ENCODE peak calls at places on chromosomes 13 and 19, in six cellular contexts. S, M, L, X, E and W are unnamed samples.

GRCh38 chr13:71255633-71256032 is 611.4 kb downstream of the DACH1 start:
- DNase-seq in E (no peak), X (no peak), S (no peak), M (no peak), L (no peak), W (peak)

GRCh38 chr19:32924200-32924599 is 47.6 kb downstream of the CEP89 start:
- DNase-seq in M (no peak), X (no peak), S (no peak), E (peak), L (peak), W (no peak)

GRCh38 chr19:30132312-30133075 is 190.5 kb downstream of the URI1 start:
- DNase-seq in S (no peak), X (no peak), M (peak), L (no peak), E (no peak), W (no peak)

GRCh38 chr19:38542040-38542439 is 75.7 kb downstream of the MAP4K1 start:
- DNase-seq in E (no peak), S (no peak), M (no peak), L (no peak), X (no peak), W (no peak)

GRCh38 chr19:5445667-5446066 is 9.6 kb upstream of the ZNRF4 start:
- DNase-seq in E (no peak), L (no peak), S (no peak), X (no peak), M (no peak), W (no peak)

GRCh38 chr13:42354246-42355117 is 82.5 kb downstream of the AKAP11 start:
- DNase-seq in S (no peak), M (no peak), X (no peak), E (peak), L (peak), W (no peak)

GRCh38 chr13:104074326-104074725 is 1008.1 kb upstream of the SLC10A2 start:
- DNase-seq in E (no peak), S (no peak), L (no peak), M (no peak), X (no peak), W (peak)

GRCh38 chr19:38869160-38869835 is 8.8 kb downstream of the RINL start:
- DNase-seq in X (peak), S (peak), M (no peak), L (no peak), E (no peak), W (no peak)

GRCh38 chr19:42176649-42176989 is 40.9 kb downstream of the DEDD2 start:
- DNase-seq in X (peak), S (no peak), M (peak), L (no peak), E (no peak), W (no peak)

GRCh38 chr19:38679839-38680238 is 32.4 kb downstream of the ACTN4 start:
- DNase-seq in M (no peak), E (peak), X (no peak), S (no peak), L (peak), W (peak)

GRCh38 chr13:26568132-26568815 is 10.8 kb downstream of the WASF3 start:
- DNase-seq in L (no peak), M (no peak), E (no peak), X (no peak), S (no peak), W (no peak)

GRCh38 chr13:48491423-48492122 is 41.3 kb downstream of the RCBTB2 start:
- DNase-seq in X (no peak), E (no peak), M (no peak), S (no peak), L (peak), W (no peak)

GRCh38 chr13:87810391-87810801 is 139.2 kb downstream of the SLITRK5 start:
- DNase-seq in M (no peak), E (peak), L (no peak), X (peak), S (peak), W (no peak)

GRCh38 chr13:98476106-98476505 is 100.8 kb downstream of the STK24 start:
- DNase-seq in X (no peak), S (peak), E (no peak), L (no peak), M (no peak), W (no peak)

GRCh38 chr13:98474761-98475160 is 102.1 kb downstream of the STK24 start:
- DNase-seq in S (no peak), M (no peak), L (no peak), X (no peak), E (no peak), W (no peak)

GRCh38 chr13:98478134-98479129 is 98.5 kb downstream of the STK24 start:
- DNase-seq in E (peak), M (peak), X (no peak), L (peak), S (peak), W (no peak)

GRCh38 chr13:98475521-98475920 is 101.4 kb downstream of the STK24 start:
- DNase-seq in X (peak), M (peak), E (peak), L (no peak), S (peak), W (no peak)

DNA sequence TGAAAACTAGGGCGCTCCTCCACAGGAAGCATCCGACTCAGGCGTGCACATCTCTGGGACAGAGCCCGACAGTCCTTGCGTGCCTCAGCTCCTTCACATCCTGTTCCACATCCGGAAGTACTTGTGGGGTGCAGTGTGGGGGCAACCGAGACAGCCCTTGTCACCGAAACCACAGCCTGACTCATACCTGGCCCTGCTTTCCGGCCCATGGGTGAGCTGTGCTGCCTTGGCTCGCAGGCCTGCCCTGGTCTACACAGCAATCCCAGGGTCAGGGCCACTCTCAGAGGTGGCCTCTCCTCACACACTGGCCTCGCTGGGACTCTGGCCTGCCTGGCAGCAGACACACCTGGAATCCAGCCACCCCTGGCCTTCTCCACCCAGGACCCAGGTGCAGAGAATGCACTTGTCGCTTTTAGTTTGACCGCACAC is 100.4 kb downstream of the STK24 start:
- DNase-seq in S (peak), X (no peak), M (no peak), L (peak), E (peak), W (no peak)
- H2BK5ac ChIP-seq in S (no peak), X (peak), M (no peak), L (peak), E (no peak), W (peak)

GRCh38 chr13:24921881-24922280 is 157.9 kb downstream of the RNF17 start:
- DNase-seq in E (no peak), S (no peak), M (no peak), X (no peak), L (no peak), W (no peak)

GRCh38 chr13:24922390-24923304 is 158.7 kb downstream of the RNF17 start:
- DNase-seq in L (peak), E (peak), S (peak), M (peak), X (peak), W (peak)

GRCh38 chr13:24921003-24921402 is 157.0 kb downstream of the RNF17 start:
- DNase-seq in X (no peak), M (no peak), S (no peak), L (no peak), E (no peak), W (no peak)

GRCh38 chr13:24925318-24926231 is 161.6 kb downstream of the RNF17 start:
- DNase-seq in S (no peak), E (no peak), M (no peak), X (no peak), L (no peak), W (no peak)

GRCh38 chr13:24923305-24923640 is 159.3 kb downstream of the RNF17 start:
- DNase-seq in S (no peak), M (no peak), X (no peak), E (peak), L (peak), W (peak)
- H4K8ac ChIP-seq in S (no peak), M (no peak), X (no peak), E (no peak), L (peak), W (no peak)

DNA sequence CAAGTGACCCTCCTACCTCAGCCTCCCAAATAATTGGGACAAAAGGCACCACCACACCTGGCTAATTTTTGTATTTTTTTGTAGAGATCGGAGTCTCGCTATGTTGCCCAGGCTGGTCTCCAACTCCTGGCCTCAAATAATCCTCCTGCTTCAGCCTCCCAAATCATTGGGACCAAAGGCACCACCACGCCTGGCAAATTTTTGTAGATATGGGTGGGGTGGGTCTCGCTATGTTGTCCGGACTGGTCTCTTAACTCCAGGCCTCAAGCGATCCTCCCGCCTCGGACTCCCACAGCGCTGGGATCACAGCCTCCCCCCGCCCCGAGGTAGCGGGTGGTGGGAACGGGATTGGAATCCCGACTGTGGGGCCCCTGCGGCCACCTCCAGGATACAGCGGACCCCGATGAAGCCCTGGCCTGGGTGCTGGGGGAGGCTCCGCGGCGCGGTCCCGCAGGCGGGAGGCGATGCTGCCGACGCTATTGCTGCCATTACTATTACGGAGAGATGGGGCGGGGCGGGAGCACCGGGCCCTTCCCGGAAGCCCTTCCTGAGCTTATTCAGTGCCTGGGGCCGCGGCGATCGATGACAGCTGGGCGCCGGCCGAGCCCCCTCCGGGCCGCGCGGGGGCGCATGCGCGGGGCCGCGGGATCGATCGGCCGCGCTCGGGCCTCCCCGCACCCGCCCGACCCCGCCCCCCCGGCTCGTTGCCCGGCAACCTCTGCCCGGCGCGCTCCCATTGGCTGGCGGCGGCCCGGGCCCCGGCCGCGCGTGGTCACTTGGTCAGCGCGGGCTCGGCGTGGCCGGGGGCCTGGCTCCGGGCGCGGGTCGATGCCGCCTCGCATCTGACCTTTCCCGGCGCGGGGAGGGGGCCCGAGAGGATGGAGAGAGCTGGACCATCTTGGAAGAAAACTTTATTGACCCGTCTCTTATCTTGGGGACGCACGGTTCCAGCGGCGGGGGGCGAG is 27.9 kb upstream of the ONECUT3 start:
- DNase-seq in L (peak), S (peak), M (peak), X (peak), E (peak), W (no peak)
- H2AFZ ChIP-seq in L (peak), S (no peak), M (peak), X (peak), E (peak), W (peak)

DNA sequence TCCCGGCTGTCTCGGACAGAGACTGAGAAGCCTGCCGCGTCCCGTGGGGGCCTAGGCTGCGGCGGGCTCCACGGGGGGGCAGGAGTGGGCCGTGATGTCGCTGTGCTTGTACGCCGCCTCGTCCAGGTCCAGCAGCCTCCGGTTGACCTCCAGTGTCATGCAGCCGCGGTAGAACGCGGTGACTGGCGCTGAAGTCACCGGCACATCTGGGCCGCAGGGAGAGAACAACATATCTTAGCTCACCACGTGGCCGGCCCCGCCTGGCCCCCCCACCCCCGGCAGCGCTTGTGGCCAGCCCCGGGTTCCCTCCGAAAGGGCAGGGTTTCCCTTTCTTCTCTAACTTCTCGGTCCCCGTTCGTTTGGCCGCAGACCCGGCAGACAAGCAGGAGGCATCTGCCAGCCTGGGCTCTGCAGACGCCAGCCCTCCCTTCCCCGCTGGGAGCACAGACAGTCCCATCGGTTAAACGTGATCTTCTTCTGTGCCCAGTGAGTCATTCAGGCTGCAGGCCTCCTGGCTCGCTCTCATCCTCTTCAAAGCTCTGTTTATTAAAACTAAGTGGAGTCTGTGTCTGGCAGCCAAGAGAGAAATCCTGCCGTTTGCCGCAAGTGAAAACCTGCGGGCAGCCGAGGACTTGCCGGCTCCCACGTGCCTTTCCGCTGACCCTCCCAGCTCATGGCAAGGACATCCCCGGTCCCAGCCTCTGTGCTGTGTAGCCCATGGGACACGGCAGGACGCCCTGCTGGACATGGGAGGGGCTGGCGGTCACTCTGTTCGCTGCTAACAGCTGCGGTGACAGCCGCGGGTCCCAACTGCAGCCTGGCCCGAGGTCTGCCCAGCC is 42.8 kb downstream of the GAS6 start:
- DNase-seq in M (no peak), E (peak), X (no peak), L (peak), S (no peak), W (peak)
- H2BK5ac ChIP-seq in M (peak), E (peak), X (no peak), L (peak), S (no peak), W (peak)

GRCh38 chr13:95607363-95607762 is 37.1 kb downstream of the DZIP1 start:
- DNase-seq in M (no peak), E (no peak), S (no peak), L (peak), X (no peak), W (no peak)

GRCh38 chr13:95603887-95604533 is 40.5 kb downstream of the DZIP1 start:
- DNase-seq in E (no peak), S (no peak), X (no peak), L (no peak), M (no peak), W (no peak)

GRCh38 chr13:95604534-95604915 is 40.0 kb downstream of the DZIP1 start:
- DNase-seq in S (no peak), X (no peak), M (no peak), E (no peak), L (peak), W (no peak)

GRCh38 chr13:95605426-95606125 is 38.9 kb downstream of the DZIP1 start:
- DNase-seq in L (no peak), S (no peak), M (no peak), E (no peak), X (no peak), W (no peak)

GRCh38 chr13:95608640-95609280 is 35.7 kb downstream of the DZIP1 start:
- DNase-seq in X (no peak), M (no peak), L (no peak), E (peak), S (no peak), W (no peak)
- H4K8ac ChIP-seq in X (no peak), M (no peak), L (no peak), E (no peak), S (no peak), W (no peak)

DNA sequence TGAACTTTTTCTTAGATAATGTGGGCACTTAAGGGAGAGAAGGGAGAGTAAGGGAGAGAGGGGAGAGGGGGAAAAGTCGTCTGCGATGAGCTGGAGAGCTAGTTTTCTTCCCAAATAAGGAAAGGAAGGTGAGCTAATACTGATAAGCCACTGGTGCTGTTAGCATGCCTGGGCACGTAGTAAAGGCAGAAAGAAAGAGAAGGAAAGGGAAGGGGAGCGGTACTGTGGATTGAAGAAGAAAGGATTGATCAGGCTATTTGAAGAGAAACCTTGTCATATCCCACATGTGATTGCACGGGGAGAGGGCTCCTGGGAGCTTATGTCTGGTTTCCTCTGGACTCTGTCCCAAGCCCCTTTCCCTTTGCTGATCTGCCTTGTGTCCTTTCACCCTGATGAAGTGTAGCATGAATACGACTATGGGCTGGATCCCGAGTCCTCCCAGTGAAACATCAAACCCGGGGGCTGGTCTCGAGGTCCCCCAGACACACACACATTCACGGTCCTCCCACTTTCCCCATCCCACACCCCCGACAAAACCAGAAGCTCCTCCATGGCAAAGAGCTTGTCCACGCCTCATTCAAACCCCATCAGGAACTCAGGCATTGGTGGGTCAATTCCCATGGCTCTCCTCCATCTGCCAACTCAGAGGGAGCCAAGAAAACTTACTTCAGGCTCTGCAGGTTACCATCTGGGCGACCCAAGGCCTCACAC is 30.6 kb downstream of the NLRP13 start:
- DNase-seq in X (no peak), S (no peak), M (no peak), L (no peak), E (no peak), W (no peak)
- H2AFZ ChIP-seq in X (no peak), S (no peak), M (peak), L (no peak), E (no peak), W (no peak)

DNA sequence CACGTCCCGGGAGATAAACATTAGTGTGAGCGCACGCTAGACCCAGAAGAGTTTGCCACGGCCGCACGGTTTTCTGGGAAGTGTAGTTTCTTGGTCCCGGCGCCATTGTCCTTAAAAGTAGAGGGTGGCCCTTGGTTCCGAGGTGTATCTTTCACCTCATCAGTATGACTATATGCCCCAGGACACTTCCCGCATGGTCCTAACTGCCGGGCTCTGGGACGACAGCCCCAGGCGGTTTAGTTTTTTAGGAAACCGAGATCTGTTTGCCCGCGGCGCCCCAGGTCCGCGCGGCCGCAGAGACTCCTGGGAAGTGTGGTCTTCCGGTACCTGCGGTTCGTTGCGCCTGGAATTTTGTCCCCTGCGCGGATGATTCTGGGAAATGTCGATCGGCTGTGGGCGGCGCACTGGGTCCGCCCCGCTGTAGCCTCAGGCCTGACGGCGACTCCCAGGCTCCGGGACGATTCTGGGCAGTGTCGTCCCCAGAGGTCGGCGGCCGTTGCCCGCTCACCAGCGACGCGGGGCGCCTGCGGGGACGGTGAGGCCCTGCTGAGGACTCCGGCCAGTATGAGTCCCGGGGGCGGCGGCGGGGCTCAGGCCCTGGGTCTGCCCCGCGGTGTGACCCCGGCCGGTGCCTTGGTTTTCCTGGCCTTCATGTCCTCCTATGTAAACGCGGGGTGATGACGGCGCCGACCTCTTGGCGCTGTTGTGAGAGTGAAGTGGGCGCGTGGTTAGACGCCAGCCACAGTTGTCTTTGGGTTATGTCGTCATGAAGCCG is at the start of gene ZNF181:
- DNase-seq in E (peak), X (peak), S (peak), L (peak), M (peak), W (peak)
- H2BK5ac ChIP-seq in E (peak), X (peak), S (no peak), L (peak), M (peak), W (peak)

GRCh38 chr13:99657848-99658265 is 156.6 kb downstream of the TM9SF2 start:
- DNase-seq in M (no peak), X (peak), L (no peak), S (peak), E (peak), W (no peak)
- H4K8ac ChIP-seq in M (no peak), X (peak), L (no peak), S (no peak), E (peak), W (no peak)